ENCODE peak calls at places on chromosomes 13 and 19, in eight cellular contexts. D is anterior cingulate cortex, Q is A673, W is fibroblast of lung, O is H54, G is IMR-90, V is esophagus muscularis mucosa, A is NCI-H2107. F is an unnamed sample.

GRCh38 chr19:17655751-17656480 is 32.2 kb downstream of the UNC13A start:
- DNase-seq in D (no peak), Q (no peak), W (no peak), O (no peak), G (no peak), V (no peak), A (no peak), F (no peak)

GRCh38 chr19:1511318-1511988 is 1.4 kb downstream of the ADAMTSL5 start:
- DNase-seq in D (no peak), Q (no peak), W (no peak), O (no peak), G (no peak), V (no peak), A (no peak), F (no peak)

GRCh38 chr19:33557720-33558119 is 36.1 kb upstream of the PEPD start:
- DNase-seq in D (no peak), Q (no peak), W (no peak), O (no peak), G (no peak), V (no peak), A (no peak), F (no peak)

GRCh38 chr13:74162782-74163181 is 28.6 kb upstream of the KLF12 start:
- DNase-seq in D (no peak), Q (no peak), W (no peak), O (no peak), G (no peak), V (no peak), A (no peak), F (no peak)

GRCh38 chr19:7909471-7910067 is 5.1 kb upstream of the TGFBR3L start:
- DNase-seq in D (no peak), Q (no peak), W (no peak), O (no peak), G (no peak), V (no peak), A (no peak), F (no peak)

GRCh38 chr13:94711561-94712286 is 621 bp downstream of the SOX21 start:
- DNase-seq in D (no peak), Q (peak; percentile 50), W (peak; percentile 37), O (no peak), G (no peak), V (peak; percentile 89), A (no peak), F (no peak)

GRCh38 chr19:29323046-29323971 is 110.4 kb upstream of the UQCRFS1 start:
- DNase-seq in D (no peak), Q (no peak), W (no peak), O (no peak), G (no peak), V (peak; percentile 88), A (no peak), F (no peak)

GRCh38 chr19:1970003-1970805 is 29.2 kb downstream of the CSNK1G2 start:
- DNase-seq in D (no peak), Q (no peak), W (no peak), O (peak; percentile 87), G (no peak), V (no peak), A (no peak), F (no peak)

GRCh38 chr19:38003427-38004099 is 96.6 kb downstream of the SIPA1L3 start:
- DNase-seq in D (peak; percentile 21), Q (peak; percentile 89), W (peak; percentile 82), O (peak; percentile 59), G (peak; percentile 92), V (no peak), A (peak; percentile 89), F (no peak)

GRCh38 chr13:113963376-113963775 is 10.5 kb downstream of the C13orf46 start:
- DNase-seq in D (no peak), Q (no peak), W (no peak), O (no peak), G (no peak), V (no peak), A (no peak), F (no peak)

GRCh38 chr19:18170714-18171255 is 2.8 kb upstream of the IFI30 start:
- DNase-seq in D (no peak), Q (no peak), W (no peak), O (no peak), G (no peak), V (no peak), A (no peak), F (no peak)

GRCh38 chr13:95117092-95117491 is 184.2 kb downstream of the ABCC4 start:
- DNase-seq in D (no peak), Q (no peak), W (no peak), O (no peak), G (no peak), V (peak; percentile 34), A (no peak), F (no peak)

GRCh38 chr19:8213827-8214672 is 4.9 kb downstream of the CERS4 start:
- DNase-seq in D (no peak), Q (no peak), W (no peak), O (no peak), G (no peak), V (no peak), A (no peak), F (no peak)

GRCh38 chr13:39734952-39735351 is 79.5 kb downstream of the COG6 start:
- DNase-seq in D (no peak), Q (no peak), W (no peak), O (no peak), G (no peak), V (no peak), A (no peak), F (no peak)

GRCh38 chr19:8396563-8397203 is 6.5 kb downstream of the RAB11B start:
- DNase-seq in D (no peak), Q (peak; percentile 77), W (peak; percentile 53), O (peak; percentile 56), G (peak; percentile 39), V (no peak), A (no peak), F (peak; percentile 38)

GRCh38 chr19:32223595-32224370 is 121.6 kb upstream of the ZNF507 start:
- DNase-seq in D (no peak), Q (no peak), W (no peak), O (no peak), G (no peak), V (no peak), A (no peak), F (no peak)

GRCh38 chr13:95603887-95604533 is 40.5 kb downstream of the DZIP1 start:
- DNase-seq in D (no peak), Q (no peak), W (peak; percentile 43), O (peak; percentile 30), G (no peak), V (no peak), A (no peak), F (no peak)

GRCh38 chr19:2039082-2039958 is 11.7 kb downstream of the MKNK2 start:
- DNase-seq in D (no peak), Q (no peak), W (no peak), O (no peak), G (no peak), V (no peak), A (no peak), F (no peak)

GRCh38 chr19:12788682-12789097 is 2.6 kb upstream of the JUNB start:
- DNase-seq in D (no peak), Q (peak; percentile 71), W (peak; percentile 63), O (no peak), G (peak; percentile 75), V (no peak), A (no peak), F (no peak)

GRCh38 chr13:42760949-42761348 is 20.4 kb upstream of the FAM216B start:
- DNase-seq in D (no peak), Q (no peak), W (peak; percentile 87), O (no peak), G (peak; percentile 70), V (no peak), A (no peak), F (no peak)

GRCh38 chr13:103726808-103727207 is 660.6 kb upstream of the SLC10A2 start:
- DNase-seq in D (no peak), Q (no peak), W (no peak), O (no peak), G (no peak), V (no peak), A (no peak), F (no peak)

GRCh38 chr19:461664-462551 is 1.1 kb upstream of the SHC2 start:
- DNase-seq in D (no peak), Q (no peak), W (no peak), O (no peak), G (no peak), V (no peak), A (peak; percentile 74), F (no peak)

GRCh38 chr19:28619842-28620429 is 593.0 kb downstream of the UQCRFS1 start:
- DNase-seq in D (no peak), Q (no peak), W (no peak), O (no peak), G (no peak), V (peak; percentile 83), A (no peak), F (no peak)

GRCh38 chr13:29743229-29743786 is 107.1 kb downstream of the UBL3 start:
- DNase-seq in D (no peak), Q (no peak), W (peak; percentile 57), O (no peak), G (peak; percentile 79), V (peak; percentile 91), A (no peak), F (no peak)

GRCh38 chr19:46408611-46409039 is 4.7 kb downstream of the CCDC8 start:
- DNase-seq in D (no peak), Q (no peak), W (peak; percentile 85), O (no peak), G (peak; percentile 28), V (no peak), A (no peak), F (no peak)

GRCh38 chr13:23966691-23967615 is 69.7 kb upstream of the C1QTNF9B start:
- DNase-seq in D (no peak), Q (no peak), W (peak; percentile 28), O (no peak), G (peak; percentile 15), V (peak; percentile 29), A (no peak), F (no peak)

GRCh38 chr13:21579754-21580316 is 24.1 kb downstream of the MICU2 start:
- DNase-seq in D (no peak), Q (no peak), W (no peak), O (no peak), G (no peak), V (no peak), A (no peak), F (no peak)

GRCh38 chr13:33284016-33284415 is 1.5 kb downstream of the STARD13 start:
- DNase-seq in D (no peak), Q (no peak), W (no peak), O (no peak), G (peak; percentile 65), V (no peak), A (no peak), F (no peak)

GRCh38 chr19:56919308-56919995 is 78.9 kb upstream of the PEG3 start:
- DNase-seq in D (no peak), Q (no peak), W (no peak), O (no peak), G (no peak), V (no peak), A (no peak), F (no peak)

GRCh38 chr13:99133230-99133629 is 67.4 kb upstream of the UBAC2 start:
- DNase-seq in D (no peak), Q (no peak), W (no peak), O (no peak), G (no peak), V (no peak), A (no peak), F (no peak)

GRCh38 chr19:18156841-18157464 is 4.0 kb downstream of the PIK3R2 start:
- DNase-seq in D (peak; percentile 16), Q (peak; percentile 30), W (peak; percentile 93), O (peak; percentile 96), G (peak; percentile 83), V (no peak), A (peak; percentile 86), F (no peak)

GRCh38 chr19:36449059-36449670 is 30.7 kb upstream of the ZFP82 start:
- DNase-seq in D (no peak), Q (no peak), W (no peak), O (no peak), G (no peak), V (no peak), A (no peak), F (no peak)

GRCh38 chr19:45186509-45187334 is 8.1 kb downstream of the BLOC1S3 start:
- DNase-seq in D (no peak), Q (no peak), W (no peak), O (no peak), G (peak; percentile 62), V (no peak), A (no peak), F (no peak)

GRCh38 chr19:39970424-39970673 is 616 bp upstream of the PSMC4 start:
- DNase-seq in D (peak; percentile 70), Q (no peak), W (no peak), O (peak; percentile 55), G (no peak), V (no peak), A (peak; percentile 22), F (no peak)